ENCODE peak calls at places on chromosomes 16 and 17, in five cellular contexts. R, Y, G, T and Z are unnamed samples.

GRCh38 chr17:48809182-48809581 is 7.8 kb downstream of the TTLL6 start:
- DNase-seq in R (no peak), Y (peak), G (peak), T (no peak), Z (peak)

GRCh38 chr16:85327731-85328664 is 215.7 kb upstream of the CIBAR2 start:
- DNase-seq in R (no peak), Y (no peak), G (no peak), T (no peak), Z (no peak)

GRCh38 chr17:77493901-77494663 is 353.3 kb downstream of the SEC14L1 start:
- DNase-seq in R (no peak), Y (no peak), G (no peak), T (no peak), Z (peak)

GRCh38 chr16:986925-987581 is 5.5 kb downstream of the SOX8 start:
- DNase-seq in R (no peak), Y (no peak), G (no peak), T (no peak), Z (no peak)

GRCh38 chr17:57045868-57046671 is 39.0 kb upstream of the AKAP1 start:
- DNase-seq in R (no peak), Y (no peak), G (peak), T (no peak), Z (no peak)

GRCh38 chr16:29820271-29820701 is at the start of gene MVP:
- DNase-seq in R (peak), Y (peak), G (peak), T (peak), Z (peak)

GRCh38 chr16:52914428-52914827 is 138.3 kb downstream of the CHD9NB start:
- DNase-seq in R (no peak), Y (no peak), G (no peak), T (no peak), Z (no peak)

GRCh38 chr16:58022601-58023371 is 2.8 kb upstream of the MMP15 start:
- DNase-seq in R (peak), Y (no peak), G (peak), T (no peak), Z (peak)

GRCh38 chr16:87389245-87389644 is 2.9 kb upstream of the MAP1LC3B start:
- DNase-seq in R (no peak), Y (no peak), G (no peak), T (no peak), Z (peak)

GRCh38 chr16:1312903-1313302 is 3.5 kb downstream of the UBE2I start:
- DNase-seq in R (no peak), Y (no peak), G (no peak), T (no peak), Z (no peak)

GRCh38 chr17:77266891-77267341 is 126.1 kb downstream of the SEC14L1 start:
- DNase-seq in R (peak), Y (no peak), G (no peak), T (peak), Z (no peak)

GRCh38 chr16:24610421-24610765 is 71.0 kb downstream of the RBBP6 start:
- DNase-seq in R (peak), Y (no peak), G (no peak), T (no peak), Z (peak)

GRCh38 chr17:48068491-48068961 is 20.4 kb downstream of the NFE2L1 start:
- DNase-seq in R (no peak), Y (no peak), G (no peak), T (peak), Z (no peak)

GRCh38 chr16:25390761-25391160 is 133.1 kb upstream of the ZKSCAN2 start:
- DNase-seq in R (no peak), Y (no peak), G (no peak), T (no peak), Z (no peak)

GRCh38 chr16:4946917-4947316 is 10.0 kb upstream of the PPL start:
- DNase-seq in R (no peak), Y (no peak), G (no peak), T (no peak), Z (no peak)

GRCh38 chr16:1300664-1301476 is 8.6 kb upstream of the UBE2I start:
- DNase-seq in R (peak), Y (peak), G (peak), T (peak), Z (peak)

GRCh38 chr17:1142503-1143095 is 37.2 kb downstream of the ABR start:
- DNase-seq in R (no peak), Y (no peak), G (no peak), T (no peak), Z (no peak)

GRCh38 chr16:88973007-88973410 is 4.0 kb downstream of the CBFA2T3 start:
- DNase-seq in R (no peak), Y (no peak), G (no peak), T (no peak), Z (no peak)

GRCh38 chr16:15053904-15054303 is 2.0 kb downstream of the NTAN1 start:
- DNase-seq in R (no peak), Y (no peak), G (no peak), T (no peak), Z (no peak)

GRCh38 chr17:30378191-30378796 is 433 bp upstream of the CPD start:
- DNase-seq in R (peak), Y (no peak), G (no peak), T (no peak), Z (peak)